ENCODE peak calls at places on chromosomes 13 and 19, in six cellular contexts. One of them, this sample, is unnamed.

GRCh38 chr19:15452111-15453047 is 2.6 kb upstream of the WIZ start:
- DNase-seq in K562: peak; percentile 98
- DNase-seq in GM12878: no peak
- DNase-seq in H1: peak; percentile 91
- DNase-seq in SK-N-SH: peak; percentile 98
- DNase-seq in HepG2: peak; percentile 69
- DNase-seq in this sample: no peak

GRCh38 chr19:5445667-5446066 is 9.6 kb upstream of the ZNRF4 start:
- DNase-seq in K562: peak; percentile 24
- DNase-seq in GM12878: no peak
- DNase-seq in H1: no peak
- DNase-seq in SK-N-SH: no peak
- DNase-seq in HepG2: no peak
- DNase-seq in this sample: no peak

GRCh38 chr13:27379694-27380596 is 44.5 kb upstream of the GTF3A start:
- DNase-seq in K562: peak; percentile 57
- DNase-seq in GM12878: no peak
- DNase-seq in H1: peak; percentile 78
- DNase-seq in SK-N-SH: peak; percentile 69
- DNase-seq in HepG2: peak; percentile 60
- DNase-seq in this sample: peak; percentile 77

GRCh38 chr13:19152403-19152802 is 29.2 kb downstream of the TUBA3C start:
- DNase-seq in K562: no peak
- DNase-seq in GM12878: no peak
- DNase-seq in H1: no peak
- DNase-seq in SK-N-SH: no peak
- DNase-seq in HepG2: no peak
- DNase-seq in this sample: no peak

GRCh38 chr19:11377237-11377636 is 2.8 kb downstream of the SWSAP1 start:
- DNase-seq in K562: peak; percentile 43
- DNase-seq in GM12878: no peak
- DNase-seq in H1: no peak
- DNase-seq in SK-N-SH: no peak
- DNase-seq in HepG2: no peak
- DNase-seq in this sample: peak; percentile 74

GRCh38 chr19:55272142-55272541 is 7.8 kb downstream of the HSPBP1 start:
- DNase-seq in K562: no peak
- DNase-seq in GM12878: no peak
- DNase-seq in H1: no peak
- DNase-seq in SK-N-SH: no peak
- DNase-seq in HepG2: no peak
- DNase-seq in this sample: no peak

GRCh38 chr13:112065867-112066623 is 904 bp upstream of the SOX1 start:
- DNase-seq in K562: no peak
- DNase-seq in GM12878: no peak
- DNase-seq in H1: no peak
- DNase-seq in SK-N-SH: no peak
- DNase-seq in HepG2: no peak
- DNase-seq in this sample: no peak

GRCh38 chr13:51858433-51859247 is 3.1 kb upstream of the CCDC70 start:
- DNase-seq in K562: no peak
- DNase-seq in GM12878: no peak
- DNase-seq in H1: no peak
- DNase-seq in SK-N-SH: no peak
- DNase-seq in HepG2: peak; percentile 22
- DNase-seq in this sample: no peak

GRCh38 chr13:113489549-113490495 is 689 bp downstream of the DCUN1D2 start:
- DNase-seq in K562: peak; percentile 31
- DNase-seq in GM12878: no peak
- DNase-seq in H1: no peak
- DNase-seq in SK-N-SH: peak; percentile 55
- DNase-seq in HepG2: no peak
- DNase-seq in this sample: peak; percentile 49

GRCh38 chr13:112819111-112819510 is 129.3 kb downstream of the ATP11A start:
- DNase-seq in K562: no peak
- DNase-seq in GM12878: no peak
- DNase-seq in H1: no peak
- DNase-seq in SK-N-SH: no peak
- DNase-seq in HepG2: no peak
- DNase-seq in this sample: no peak

GRCh38 chr19:46435009-46435408 is 6.3 kb upstream of the PNMA8C start:
- DNase-seq in K562: no peak
- DNase-seq in GM12878: no peak
- DNase-seq in H1: no peak
- DNase-seq in SK-N-SH: no peak
- DNase-seq in HepG2: no peak
- DNase-seq in this sample: no peak

GRCh38 chr13:99320693-99321481 is 13.7 kb upstream of the GPR183 start:
- DNase-seq in K562: no peak
- DNase-seq in GM12878: no peak
- DNase-seq in H1: no peak
- DNase-seq in SK-N-SH: no peak
- DNase-seq in HepG2: no peak
- DNase-seq in this sample: peak; percentile 75

GRCh38 chr19:13055213-13056051 is 47.2 kb downstream of the LYL1 start:
- DNase-seq in K562: no peak
- DNase-seq in GM12878: no peak
- DNase-seq in H1: no peak
- DNase-seq in SK-N-SH: peak; percentile 89
- DNase-seq in HepG2: no peak
- DNase-seq in this sample: no peak

GRCh38 chr19:46475976-46476375 is 4.6 kb upstream of the PNMA8A start:
- DNase-seq in K562: no peak
- DNase-seq in GM12878: no peak
- DNase-seq in H1: no peak
- DNase-seq in SK-N-SH: no peak
- DNase-seq in HepG2: no peak
- DNase-seq in this sample: no peak

GRCh38 chr13:100550433-100550832 is 38.2 kb downstream of the GGACT start:
- DNase-seq in K562: no peak
- DNase-seq in GM12878: no peak
- DNase-seq in H1: no peak
- DNase-seq in SK-N-SH: no peak
- DNase-seq in HepG2: no peak
- DNase-seq in this sample: no peak

GRCh38 chr19:34171539-34171876 is 796 bp upstream of the LSM14A start:
- DNase-seq in K562: no peak
- DNase-seq in GM12878: peak; percentile 51
- DNase-seq in H1: no peak
- DNase-seq in SK-N-SH: no peak
- DNase-seq in HepG2: no peak
- DNase-seq in this sample: no peak

GRCh38 chr19:47890865-47891621 is 4.9 kb upstream of the SULT2A1 start:
- DNase-seq in K562: no peak
- DNase-seq in GM12878: no peak
- DNase-seq in H1: no peak
- DNase-seq in SK-N-SH: no peak
- DNase-seq in HepG2: no peak
- DNase-seq in this sample: no peak

GRCh38 chr19:7540761-7541480 is 5.4 kb downstream of the PNPLA6 start:
- DNase-seq in K562: peak; percentile 88
- DNase-seq in GM12878: no peak
- DNase-seq in H1: peak; percentile 56
- DNase-seq in SK-N-SH: peak; percentile 73
- DNase-seq in HepG2: no peak
- DNase-seq in this sample: no peak

GRCh38 chr19:42234364-42234763 is 8.0 kb downstream of the GSK3A start:
- DNase-seq in K562: no peak
- DNase-seq in GM12878: no peak
- DNase-seq in H1: no peak
- DNase-seq in SK-N-SH: no peak
- DNase-seq in HepG2: no peak
- DNase-seq in this sample: no peak

GRCh38 chr19:49157445-49158224 is at the start of gene TRPM4:
- DNase-seq in K562: peak; percentile 92
- DNase-seq in GM12878: no peak
- DNase-seq in H1: peak; percentile 54
- DNase-seq in SK-N-SH: peak; percentile 92
- DNase-seq in HepG2: peak; percentile 61
- DNase-seq in this sample: peak; percentile 28

DNA sequence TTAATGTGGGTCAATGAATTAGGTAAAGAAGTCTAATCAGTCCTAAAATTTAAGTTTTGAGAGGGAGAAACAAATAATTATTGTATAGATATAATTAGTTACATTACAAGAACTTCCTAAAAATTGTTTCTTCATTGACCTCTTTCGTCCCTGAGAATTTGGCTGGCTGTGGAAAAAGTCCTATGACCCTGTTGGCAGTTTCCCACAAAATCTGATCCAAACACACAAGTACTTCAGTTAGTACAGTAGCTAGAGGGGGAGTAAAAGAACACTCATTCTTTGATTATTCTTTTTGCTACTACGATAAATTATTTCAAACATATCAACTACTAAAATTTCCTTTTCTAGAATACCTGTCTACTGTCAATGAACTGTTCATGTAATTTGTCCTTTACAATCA is 11.3 kb downstream of the POSTN start:
- DNase-seq in K562: no peak
- DNase-seq in GM12878: no peak
- DNase-seq in H1: no peak
- DNase-seq in SK-N-SH: no peak
- DNase-seq in HepG2: no peak
- DNase-seq in this sample: no peak
- TF ChIP-seq GABPA in K562: no peak
- TF ChIP-seq GABPA in GM12878: no peak
- TF ChIP-seq GABPA in H1: no peak
- TF ChIP-seq GABPA in SK-N-SH: no peak
- TF ChIP-seq GABPA in HepG2: no peak
- TF ChIP-seq GABPA in this sample: no peak

GRCh38 chr19:37635076-37636056 is 19.9 kb downstream of the ZFP30 start:
- DNase-seq in K562: no peak
- DNase-seq in GM12878: no peak
- DNase-seq in H1: no peak
- DNase-seq in SK-N-SH: no peak
- DNase-seq in HepG2: no peak
- DNase-seq in this sample: no peak
- TF ChIP-seq GABPA in K562: no peak
- TF ChIP-seq GABPA in GM12878: no peak
- TF ChIP-seq GABPA in H1: no peak
- TF ChIP-seq GABPA in SK-N-SH: no peak
- TF ChIP-seq GABPA in HepG2: no peak
- TF ChIP-seq GABPA in this sample: no peak

GRCh38 chr19:30047355-30047895 is 105.4 kb downstream of the URI1 start:
- DNase-seq in K562: no peak
- DNase-seq in GM12878: no peak
- DNase-seq in H1: no peak
- DNase-seq in SK-N-SH: no peak
- DNase-seq in HepG2: no peak
- DNase-seq in this sample: no peak
- TF ChIP-seq GABPA in K562: no peak
- TF ChIP-seq GABPA in GM12878: no peak
- TF ChIP-seq GABPA in H1: no peak
- TF ChIP-seq GABPA in SK-N-SH: no peak
- TF ChIP-seq GABPA in HepG2: no peak
- TF ChIP-seq GABPA in this sample: no peak

GRCh38 chr19:1445185-1445931 is 4.6 kb upstream of the APC2 start:
- DNase-seq in K562: peak; percentile 83
- DNase-seq in GM12878: no peak
- DNase-seq in H1: no peak
- DNase-seq in SK-N-SH: peak; percentile 94
- DNase-seq in HepG2: peak; percentile 37
- DNase-seq in this sample: no peak

GRCh38 chr19:1447944-1448343 is 2.0 kb upstream of the APC2 start:
- DNase-seq in K562: no peak
- DNase-seq in GM12878: no peak
- DNase-seq in H1: no peak
- DNase-seq in SK-N-SH: no peak
- DNase-seq in HepG2: no peak
- DNase-seq in this sample: no peak

GRCh38 chr19:1445932-1446712 is 3.8 kb upstream of the APC2 start:
- DNase-seq in K562: peak; percentile 94
- DNase-seq in GM12878: no peak
- DNase-seq in H1: no peak
- DNase-seq in SK-N-SH: peak; percentile 99
- DNase-seq in HepG2: no peak
- DNase-seq in this sample: no peak

GRCh38 chr19:1447565-1447903 is 2.4 kb upstream of the APC2 start:
- DNase-seq in K562: no peak
- DNase-seq in GM12878: no peak
- DNase-seq in H1: no peak
- DNase-seq in SK-N-SH: no peak
- DNase-seq in HepG2: no peak
- DNase-seq in this sample: no peak

GRCh38 chr19:1446713-1447564 is 3.0 kb upstream of the APC2 start:
- DNase-seq in K562: no peak
- DNase-seq in GM12878: no peak
- DNase-seq in H1: no peak
- DNase-seq in SK-N-SH: peak; percentile 73
- DNase-seq in HepG2: no peak
- DNase-seq in this sample: no peak
- TF ChIP-seq GABPA in K562: no peak
- TF ChIP-seq GABPA in GM12878: no peak
- TF ChIP-seq GABPA in H1: peak; percentile 34
- TF ChIP-seq GABPA in SK-N-SH: no peak
- TF ChIP-seq GABPA in HepG2: no peak
- TF ChIP-seq GABPA in this sample: no peak

This sample was measured in HL-60.